ENCODE peak calls at places on chromosomes 7 and 10, in six cellular contexts. R is HEK293T; L is GM20000; E is pons; F is AG08396; J is activated CD4-positive, alpha-beta T cell treated with anti-CD3 and anti-CD28 coated beads for 36 hours. S is an unnamed sample.

GRCh38 chr10:101693701-101694055 is 1.3 kb downstream of the FBXW4 start:
- DNase-seq in L (peak; percentile 59), F (peak; percentile 53), R (peak; percentile 45), J (peak; percentile 42), E (no peak), S (no peak)

GRCh38 chr7:39017369-39017768 is 39.7 kb downstream of the POU6F2 start:
- DNase-seq in R (no peak), L (no peak), F (no peak), E (no peak), J (no peak), S (no peak)

GRCh38 chr7:34087892-34088891 is 182.9 kb downstream of the BMPER start:
- DNase-seq in L (no peak), R (peak; percentile 66), F (peak; percentile 48), E (no peak), J (peak; percentile 21), S (no peak)

GRCh38 chr7:128032605-128033235 is 1.5 kb upstream of the LRRC4 start:
- DNase-seq in J (peak; percentile 45), F (no peak), E (no peak), L (peak; percentile 56), R (no peak), S (no peak)

GRCh38 chr7:1087952-1088920 is at the start of gene GPER1:
- DNase-seq in L (no peak), F (peak; percentile 83), J (no peak), R (peak; percentile 35), E (no peak), S (no peak)

GRCh38 chr7:132758983-132759382 is 182.7 kb upstream of the PLXNA4 start:
- DNase-seq in R (no peak), E (no peak), J (no peak), F (no peak), L (no peak), S (no peak)

GRCh38 chr7:129801882-129802281 is 150.9 kb downstream of the UBE2H start:
- DNase-seq in R (no peak), L (no peak), F (peak; percentile 2), E (no peak), J (no peak), S (no peak)

GRCh38 chr7:47392241-47392759 is 189.6 kb downstream of the TNS3 start:
- DNase-seq in L (no peak), R (no peak), J (no peak), E (peak; percentile 31), F (peak; percentile 89), S (no peak)

GRCh38 chr7:68272507-68272906 is 1275.9 kb downstream of the TYW1 start:
- DNase-seq in F (no peak), L (no peak), E (no peak), J (no peak), R (no peak), S (no peak)

GRCh38 chr7:120060283-120060682 is 212.7 kb upstream of the KCND2 start:
- DNase-seq in F (peak; percentile 16), E (no peak), J (no peak), R (no peak), L (no peak), S (no peak)

GRCh38 chr7:132084776-132085388 is 491.4 kb downstream of the PLXNA4 start:
- DNase-seq in L (no peak), J (no peak), F (no peak), E (no peak), R (no peak), S (no peak)

GRCh38 chr10:35827783-35828182 is 185.7 kb upstream of the FZD8 start:
- DNase-seq in E (no peak), L (no peak), J (no peak), R (no peak), F (no peak), S (no peak)

GRCh38 chr10:128927389-128927788 is 539.7 kb upstream of the MGMT start:
- DNase-seq in L (no peak), R (no peak), E (no peak), J (no peak), F (no peak), S (no peak)

GRCh38 chr10:132384618-132385510 is 12.1 kb upstream of the PWWP2B start:
- DNase-seq in R (no peak), J (no peak), L (no peak), F (no peak), E (no peak), S (no peak)

GRCh38 chr7:44984478-44984758 is 5.6 kb upstream of the MYO1G start:
- DNase-seq in J (no peak), R (no peak), F (no peak), E (no peak), L (no peak), S (no peak)

GRCh38 chr7:117282239-117282812 is 40.5 kb downstream of the WNT2 start:
- DNase-seq in J (no peak), E (no peak), F (no peak), R (no peak), L (no peak), S (no peak)

GRCh38 chr7:131305152-131305551 is 22.5 kb upstream of the MKLN1 start:
- DNase-seq in F (no peak), E (no peak), L (no peak), R (no peak), J (no peak), S (no peak)

GRCh38 chr10:62244785-62245595 is 23.7 kb downstream of the RTKN2 start:
- DNase-seq in J (peak; percentile 65), E (peak; percentile 97), L (peak; percentile 42), F (no peak), R (peak; percentile 40), S (no peak)

GRCh38 chr10:76433161-76434005 is 1002.0 kb downstream of the LRMDA start:
- DNase-seq in J (no peak), F (no peak), E (no peak), R (no peak), L (no peak), S (no peak)

GRCh38 chr10:98321203-98321780 is 53.3 kb upstream of the LOXL4 start:
- DNase-seq in L (no peak), F (no peak), R (no peak), E (no peak), J (no peak), S (no peak)

GRCh38 chr10:30818010-30818660 is 188.6 kb upstream of the LYZL2 start:
- DNase-seq in J (no peak), E (no peak), L (peak; percentile 35), R (no peak), F (peak; percentile 29), S (no peak)

GRCh38 chr10:785539-786214 is 96.2 kb upstream of the DIP2C start:
- DNase-seq in F (no peak), L (peak; percentile 20), J (no peak), E (no peak), R (peak; percentile 4), S (peak; percentile 65)

GRCh38 chr10:37488792-37489657 is 363.6 kb downstream of the ANKRD30A start:
- DNase-seq in R (no peak), L (no peak), E (peak; percentile 29), J (no peak), F (no peak), S (no peak)

GRCh38 chr7:135338151-135338550 is 104.5 kb downstream of the STRA8 start:
- DNase-seq in J (no peak), F (no peak), R (no peak), L (no peak), E (no peak), S (peak; percentile 48)

GRCh38 chr10:6221971-6222751 is 19.4 kb downstream of the PFKFB3 start:
- DNase-seq in F (peak; percentile 75), R (no peak), E (no peak), L (no peak), J (no peak), S (peak; percentile 69)

GRCh38 chr10:109914966-109915365 is 8.3 kb downstream of the XPNPEP1 start:
- DNase-seq in F (peak; percentile 67), J (peak; percentile 53), R (no peak), L (no peak), E (no peak), S (no peak)

GRCh38 chr10:62456611-62457101 is 82.5 kb downstream of the ZNF365 start:
- DNase-seq in R (no peak), E (no peak), L (peak; percentile 74), J (no peak), F (peak; percentile 20), S (no peak)

S was measured in type B pancreatic cell.